ENCODE peak calls at places on chromosomes 5 and 9, in ten cellular contexts. B is amniotic stem cell; M is HEK293T; Q is mucosa of descending colon; H is LoVo; P is stimulated activated CD4-positive, alpha-beta T cell treated with anti-CD3 and anti-CD28 coated beads, Interleukin-1b, Interleukin-23, amount 100 ng/mL, for 24 hours; K is hepatic stellate cell; N is lung microvascular endothelial cell; T is ACHN; X is lower lobe of right lung. E is an unnamed sample.

GRCh38 chr5:179231309-179231708 is 114.0 kb downstream of the ADAMTS2 start:
- DNase-seq in H (no peak), P (no peak), X (no peak), N (no peak), T (no peak), M (no peak), B (no peak), K (no peak), Q (no peak), E (peak)

GRCh38 chr9:121569266-121569648 is 69.6 kb upstream of the GGTA1 start:
- DNase-seq in K (no peak), H (no peak), P (no peak), Q (no peak), N (no peak), T (no peak), M (no peak), B (no peak), X (no peak), E (no peak)

GRCh38 chr5:16849181-16849580 is 86.9 kb downstream of the MYO10 start:
- DNase-seq in Q (no peak), T (no peak), H (no peak), K (no peak), B (no peak), X (no peak), N (no peak), P (no peak), M (no peak), E (no peak)

GRCh38 chr9:120655005-120655622 is 59.2 kb downstream of the MEGF9 start:
- DNase-seq in H (peak), X (no peak), M (no peak), Q (no peak), B (no peak), N (peak), P (no peak), K (peak), T (peak), E (no peak)

GRCh38 chr9:136182850-136183422 is 22.0 kb downstream of the LHX3 start:
- DNase-seq in K (no peak), X (no peak), M (no peak), Q (no peak), B (no peak), T (no peak), N (no peak), H (no peak), P (no peak), E (no peak)

GRCh38 chr9:13860019-13860418 is 453.9 kb downstream of the NFIB start:
- DNase-seq in M (no peak), P (no peak), B (no peak), X (no peak), T (no peak), H (no peak), N (no peak), K (no peak), Q (no peak), E (no peak)

GRCh38 chr5:77140350-77140749 is 53.3 kb upstream of the ZBED3 start:
- DNase-seq in K (no peak), X (no peak), B (no peak), P (no peak), T (no peak), H (no peak), N (no peak), Q (no peak), M (no peak), E (no peak)

GRCh38 chr9:112338561-112338960 is 5.1 kb upstream of the PTBP3 start:
- DNase-seq in Q (peak), X (no peak), N (no peak), H (peak), K (peak), M (no peak), B (peak), T (peak), P (no peak), E (peak)

GRCh38 chr5:159908201-159908940 is 7.9 kb upstream of the ADRA1B start:
- DNase-seq in B (no peak), P (no peak), K (no peak), T (no peak), N (no peak), H (no peak), Q (no peak), X (no peak), M (no peak), E (no peak)